ENCODE peak calls at places on chromosome 3, in six cellular contexts. One of them, this sample, is unnamed.

GRCh38 chr3:13098605-13099004 is 25.4 kb upstream of the IQSEC1 start:
- DNase-seq in hepatocyte: no peak
- DNase-seq in MM.1S: no peak
- DNase-seq in DND-41: no peak
- DNase-seq in neural progenitor cell: no peak
- DNase-seq in endothelial cell of umbilical vein: no peak
- DNase-seq in this sample: no peak

GRCh38 chr3:141093971-141094401 is 42.8 kb downstream of the SPSB4 start:
- DNase-seq in endothelial cell of umbilical vein: no peak
- DNase-seq in MM.1S: no peak
- DNase-seq in DND-41: no peak
- DNase-seq in hepatocyte: no peak
- DNase-seq in neural progenitor cell: no peak
- DNase-seq in this sample: no peak

GRCh38 chr3:134971359-134971758 is 176.3 kb downstream of the EPHB1 start:
- DNase-seq in hepatocyte: no peak
- DNase-seq in DND-41: no peak
- DNase-seq in neural progenitor cell: peak; percentile 19
- DNase-seq in MM.1S: no peak
- DNase-seq in endothelial cell of umbilical vein: no peak
- DNase-seq in this sample: no peak

GRCh38 chr3:77529522-77529921 is 489.6 kb downstream of the ROBO2 start:
- DNase-seq in hepatocyte: no peak
- DNase-seq in endothelial cell of umbilical vein: no peak
- DNase-seq in DND-41: no peak
- DNase-seq in neural progenitor cell: no peak
- DNase-seq in MM.1S: no peak
- DNase-seq in this sample: no peak

GRCh38 chr3:3031358-3031757 is 78.8 kb downstream of the IL5RA start:
- DNase-seq in MM.1S: no peak
- DNase-seq in endothelial cell of umbilical vein: no peak
- DNase-seq in hepatocyte: peak; percentile 13
- DNase-seq in neural progenitor cell: no peak
- DNase-seq in DND-41: no peak
- DNase-seq in this sample: no peak

GRCh38 chr3:172224560-172225214 is 185.3 kb downstream of the FNDC3B start:
- DNase-seq in hepatocyte: no peak
- DNase-seq in neural progenitor cell: no peak
- DNase-seq in endothelial cell of umbilical vein: no peak
- DNase-seq in MM.1S: no peak
- DNase-seq in DND-41: no peak
- DNase-seq in this sample: no peak

GRCh38 chr3:2802429-2802828 is 307.7 kb downstream of the IL5RA start:
- DNase-seq in MM.1S: no peak
- DNase-seq in endothelial cell of umbilical vein: no peak
- DNase-seq in hepatocyte: no peak
- DNase-seq in neural progenitor cell: no peak
- DNase-seq in DND-41: no peak
- DNase-seq in this sample: no peak

GRCh38 chr3:162437480-162437879 is 940.9 kb downstream of the OTOL1 start:
- DNase-seq in neural progenitor cell: no peak
- DNase-seq in endothelial cell of umbilical vein: no peak
- DNase-seq in hepatocyte: no peak
- DNase-seq in DND-41: peak; percentile 26
- DNase-seq in MM.1S: no peak
- DNase-seq in this sample: no peak

GRCh38 chr3:43573576-43573975 is 48.2 kb downstream of the ANO10 start:
- DNase-seq in hepatocyte: no peak
- DNase-seq in neural progenitor cell: no peak
- DNase-seq in DND-41: no peak
- DNase-seq in endothelial cell of umbilical vein: no peak
- DNase-seq in MM.1S: no peak
- DNase-seq in this sample: no peak

GRCh38 chr3:13544293-13544831 is 4.6 kb upstream of the FBLN2 start:
- DNase-seq in hepatocyte: no peak
- DNase-seq in neural progenitor cell: no peak
- DNase-seq in DND-41: peak; percentile 96
- DNase-seq in endothelial cell of umbilical vein: no peak
- DNase-seq in MM.1S: no peak
- DNase-seq in this sample: peak; percentile 99

GRCh38 chr3:161239700-161240099 is 18.6 kb downstream of the NMD3 start:
- DNase-seq in endothelial cell of umbilical vein: no peak
- DNase-seq in MM.1S: no peak
- DNase-seq in neural progenitor cell: no peak
- DNase-seq in DND-41: no peak
- DNase-seq in hepatocyte: no peak
- DNase-seq in this sample: no peak

GRCh38 chr3:187828571-187829452 is 83.5 kb upstream of the BCL6 start:
- DNase-seq in hepatocyte: peak; percentile 33
- DNase-seq in DND-41: no peak
- DNase-seq in endothelial cell of umbilical vein: no peak
- DNase-seq in neural progenitor cell: no peak
- DNase-seq in MM.1S: no peak
- DNase-seq in this sample: no peak

GRCh38 chr3:192082733-192083660 is 622.0 kb downstream of the PYDC2 start:
- DNase-seq in MM.1S: no peak
- DNase-seq in DND-41: no peak
- DNase-seq in hepatocyte: no peak
- DNase-seq in endothelial cell of umbilical vein: no peak
- DNase-seq in neural progenitor cell: no peak
- DNase-seq in this sample: peak; percentile 17

GRCh38 chr3:21718943-21719591 is 31.9 kb downstream of the ZNF385D start:
- DNase-seq in endothelial cell of umbilical vein: no peak
- DNase-seq in MM.1S: no peak
- DNase-seq in DND-41: no peak
- DNase-seq in hepatocyte: no peak
- DNase-seq in neural progenitor cell: peak; percentile 21
- DNase-seq in this sample: no peak

GRCh38 chr3:139309880-139310279 is 33.9 kb upstream of the MRPS22 start:
- DNase-seq in endothelial cell of umbilical vein: no peak
- DNase-seq in hepatocyte: no peak
- DNase-seq in MM.1S: no peak
- DNase-seq in DND-41: no peak
- DNase-seq in neural progenitor cell: no peak
- DNase-seq in this sample: no peak

GRCh38 chr3:66561374-66561773 is 60.6 kb upstream of the LRIG1 start:
- DNase-seq in neural progenitor cell: no peak
- DNase-seq in endothelial cell of umbilical vein: no peak
- DNase-seq in hepatocyte: no peak
- DNase-seq in MM.1S: no peak
- DNase-seq in DND-41: no peak
- DNase-seq in this sample: no peak

GRCh38 chr3:47225310-47225906 is 57.2 kb downstream of the KIF9 start:
- DNase-seq in hepatocyte: no peak
- DNase-seq in MM.1S: no peak
- DNase-seq in DND-41: no peak
- DNase-seq in neural progenitor cell: no peak
- DNase-seq in endothelial cell of umbilical vein: no peak
- DNase-seq in this sample: no peak

GRCh38 chr3:15055019-15055557 is 10.0 kb downstream of the MRPS25 start:
- DNase-seq in MM.1S: no peak
- DNase-seq in hepatocyte: no peak
- DNase-seq in neural progenitor cell: no peak
- DNase-seq in DND-41: no peak
- DNase-seq in endothelial cell of umbilical vein: no peak
- DNase-seq in this sample: peak; percentile 89

GRCh38 chr3:183896610-183897009 is 11.9 kb upstream of the PARL start:
- DNase-seq in neural progenitor cell: no peak
- DNase-seq in endothelial cell of umbilical vein: no peak
- DNase-seq in hepatocyte: no peak
- DNase-seq in DND-41: no peak
- DNase-seq in MM.1S: no peak
- DNase-seq in this sample: no peak

GRCh38 chr3:59809750-59810444 is 760.1 kb upstream of the CFAP20DC start:
- DNase-seq in endothelial cell of umbilical vein: no peak
- DNase-seq in MM.1S: no peak
- DNase-seq in hepatocyte: peak; percentile 12
- DNase-seq in neural progenitor cell: no peak
- DNase-seq in DND-41: peak; percentile 45
- DNase-seq in this sample: peak; percentile 43

GRCh38 chr3:49171119-49171774 is at the start of gene KLHDC8B:
- DNase-seq in MM.1S: peak; percentile 68
- DNase-seq in neural progenitor cell: peak; percentile 95
- DNase-seq in endothelial cell of umbilical vein: peak; percentile 95
- DNase-seq in hepatocyte: peak; percentile 94
- DNase-seq in DND-41: peak; percentile 73
- DNase-seq in this sample: peak; percentile 99

GRCh38 chr3:149784064-149784704 is 8.2 kb downstream of the ANKUB1 start:
- DNase-seq in hepatocyte: no peak
- DNase-seq in MM.1S: no peak
- DNase-seq in neural progenitor cell: no peak
- DNase-seq in DND-41: no peak
- DNase-seq in endothelial cell of umbilical vein: peak; percentile 20
- DNase-seq in this sample: peak; percentile 64

GRCh38 chr3:143590660-143591059 is 257.6 kb downstream of the SLC9A9 start:
- DNase-seq in DND-41: no peak
- DNase-seq in endothelial cell of umbilical vein: peak; percentile 9
- DNase-seq in MM.1S: no peak
- DNase-seq in neural progenitor cell: peak; percentile 48
- DNase-seq in hepatocyte: no peak
- DNase-seq in this sample: no peak

GRCh38 chr3:143597774-143598652 is 250.3 kb downstream of the SLC9A9 start:
- DNase-seq in neural progenitor cell: no peak
- DNase-seq in MM.1S: no peak
- DNase-seq in DND-41: no peak
- DNase-seq in endothelial cell of umbilical vein: no peak
- DNase-seq in hepatocyte: no peak
- DNase-seq in this sample: no peak

GRCh38 chr3:143595456-143596077 is 252.7 kb downstream of the SLC9A9 start:
- DNase-seq in endothelial cell of umbilical vein: no peak
- DNase-seq in neural progenitor cell: no peak
- DNase-seq in DND-41: no peak
- DNase-seq in hepatocyte: no peak
- DNase-seq in MM.1S: peak; percentile 21
- DNase-seq in this sample: no peak

GRCh38 chr3:143596957-143597642 is 251.2 kb downstream of the SLC9A9 start:
- DNase-seq in hepatocyte: no peak
- DNase-seq in neural progenitor cell: peak; percentile 56
- DNase-seq in DND-41: no peak
- DNase-seq in endothelial cell of umbilical vein: no peak
- DNase-seq in MM.1S: no peak
- DNase-seq in this sample: no peak

GRCh38 chr3:143594217-143594616 is 254.1 kb downstream of the SLC9A9 start:
- DNase-seq in hepatocyte: peak; percentile 40
- DNase-seq in endothelial cell of umbilical vein: no peak
- DNase-seq in MM.1S: no peak
- DNase-seq in neural progenitor cell: no peak
- DNase-seq in DND-41: no peak
- DNase-seq in this sample: no peak
- TF ChIP-seq CTCF in hepatocyte: no peak
- TF ChIP-seq CTCF in endothelial cell of umbilical vein: no peak
- TF ChIP-seq CTCF in MM.1S: no peak
- TF ChIP-seq CTCF in neural progenitor cell: no peak
- TF ChIP-seq CTCF in DND-41: no peak
- TF ChIP-seq CTCF in this sample: no peak

GRCh38 chr3:33884204-33884561 is 85.8 kb downstream of the PDCD6IP start:
- DNase-seq in DND-41: no peak
- DNase-seq in hepatocyte: no peak
- DNase-seq in neural progenitor cell: peak; percentile 4
- DNase-seq in MM.1S: peak; percentile 35
- DNase-seq in endothelial cell of umbilical vein: peak; percentile 4
- DNase-seq in this sample: peak; percentile 66
- H3K4me3 ChIP-seq in DND-41: no peak overlapping the region
- H3K4me3 ChIP-seq in hepatocyte: no peak overlapping the region
- H3K4me3 ChIP-seq in neural progenitor cell: no peak overlapping the region
- H3K4me3 ChIP-seq in MM.1S: no peak overlapping the region
- H3K4me3 ChIP-seq in endothelial cell of umbilical vein: no peak overlapping the region
- H3K4me3 ChIP-seq in this sample: peak overlapping the region; percentile 41

DNA sequence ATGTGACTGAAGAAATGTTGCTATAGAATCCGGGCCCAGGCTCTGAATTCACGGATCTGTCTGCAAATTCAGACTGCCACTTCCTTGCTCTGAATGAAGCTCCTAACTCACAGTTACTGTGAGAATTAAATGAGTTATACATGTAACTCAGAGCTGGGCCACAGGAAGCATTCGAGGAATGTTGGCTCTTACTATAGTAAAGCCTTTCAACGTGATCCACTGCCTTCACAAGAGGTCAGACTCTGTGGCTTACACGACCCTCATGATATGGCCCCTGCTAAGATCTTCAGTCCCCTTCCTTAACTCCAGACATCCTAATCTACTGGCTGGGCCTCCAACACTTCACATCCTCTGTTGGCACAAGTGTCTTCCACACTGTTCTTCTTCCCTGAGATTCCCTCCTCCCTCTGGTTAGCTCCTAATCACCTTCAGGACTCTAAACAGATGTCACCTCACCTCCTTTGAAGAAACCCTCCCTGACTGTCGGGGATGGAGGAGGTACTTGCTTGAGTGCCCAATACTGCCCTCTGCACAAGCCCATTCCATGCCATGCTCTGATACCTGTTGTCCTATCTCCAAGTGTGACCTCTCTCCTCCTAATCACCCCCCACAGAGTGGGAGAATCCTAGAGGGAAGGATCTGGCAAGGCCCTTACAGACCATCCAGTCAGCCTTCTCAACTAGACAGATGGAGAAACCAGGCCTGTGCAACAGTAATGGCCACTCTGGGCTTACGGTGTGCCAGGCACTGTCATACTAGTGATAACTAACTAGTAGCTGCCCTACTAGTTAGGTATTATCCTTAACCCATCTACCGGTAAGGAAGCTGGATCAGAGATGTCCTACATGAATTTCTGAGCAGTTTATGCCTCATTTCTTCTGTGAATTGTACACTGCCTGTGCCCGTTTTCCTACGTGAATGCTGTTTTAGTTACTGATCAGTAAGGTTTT is 1.3 kb downstream of the ACTR8 start:
- DNase-seq in neural progenitor cell: peak; percentile 58
- DNase-seq in hepatocyte: no peak
- DNase-seq in MM.1S: no peak
- DNase-seq in endothelial cell of umbilical vein: no peak
- DNase-seq in DND-41: peak; percentile 6
- DNase-seq in this sample: no peak
- H3K4me2 ChIP-seq in neural progenitor cell: peak overlapping the region; percentile 90
- H3K4me2 ChIP-seq in hepatocyte: peak overlapping the region; percentile 80
- H3K4me2 ChIP-seq in MM.1S: peak overlapping the region; percentile 94
- H3K4me2 ChIP-seq in endothelial cell of umbilical vein: peak overlapping the region; percentile 94
- H3K4me2 ChIP-seq in DND-41: peak overlapping the region; percentile 77
- H3K4me2 ChIP-seq in this sample: peak overlapping the region; percentile 87

DNA sequence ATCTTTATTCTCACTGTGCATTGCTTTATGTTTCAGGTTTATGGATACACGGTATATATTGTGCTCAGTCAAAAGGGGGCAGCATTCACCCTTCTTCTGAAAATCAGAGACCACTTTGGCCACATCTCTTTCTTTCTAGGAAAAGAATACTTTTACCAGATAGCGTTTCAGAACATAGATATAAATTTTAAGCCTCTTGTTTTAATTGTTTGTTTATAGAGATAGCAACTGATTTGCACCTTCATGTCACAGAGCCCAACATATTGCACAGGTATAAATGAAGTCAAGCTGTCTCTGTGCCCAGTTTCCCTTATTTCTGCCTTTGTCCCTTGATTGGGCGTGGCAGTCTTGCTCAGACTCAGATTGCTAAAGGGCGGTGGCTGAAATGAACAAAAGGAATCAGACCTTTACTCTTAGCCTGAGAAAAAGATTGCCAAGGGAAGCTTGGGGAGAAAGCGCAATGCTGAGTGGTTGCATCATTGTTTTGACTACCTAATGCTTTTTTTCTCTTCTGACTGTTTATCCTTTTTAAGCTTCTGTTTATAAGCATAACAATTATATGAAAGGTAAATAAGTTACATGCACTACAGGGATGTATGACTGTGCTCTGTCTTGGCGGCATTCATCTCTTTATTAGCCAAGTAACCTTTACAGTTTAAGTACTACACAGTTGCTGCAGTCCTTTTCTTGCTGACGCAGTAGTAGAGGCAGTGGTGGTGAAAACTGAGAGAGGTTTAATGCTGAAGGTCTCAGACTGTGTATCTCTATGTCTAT is 70.8 kb upstream of the ZBTB20 start:
- DNase-seq in hepatocyte: peak; percentile 75
- DNase-seq in DND-41: peak; percentile 9
- DNase-seq in MM.1S: peak; percentile 68
- DNase-seq in neural progenitor cell: peak; percentile 70
- DNase-seq in endothelial cell of umbilical vein: peak; percentile 75
- DNase-seq in this sample: no peak
- TF ChIP-seq CTCF in hepatocyte: peak; percentile 79
- TF ChIP-seq CTCF in DND-41: peak; percentile 63
- TF ChIP-seq CTCF in MM.1S: peak; percentile 67
- TF ChIP-seq CTCF in neural progenitor cell: peak; percentile 87
- TF ChIP-seq CTCF in endothelial cell of umbilical vein: peak; percentile 44
- TF ChIP-seq CTCF in this sample: peak; percentile 80

This sample was measured in osteoblast.